ENCODE peak calls at places on chromosomes 11 and 22, in nine cellular contexts. W is GM12878, F is HepG2, S is upper lobe of left lung, R is stomach, Q is sigmoid colon, T is transverse colon, D is ovary, M is K562. X is an unnamed sample. For H3K36me3 and H3K4me1, the result is how much of the 10 kb centered on the place peaks cover.

GRCh38 chr11:30825723-30826122 is 239.6 kb upstream of the MPPED2 start:
- DNase-seq in W (no peak), F (no peak), S (no peak), R (no peak), Q (peak), T (no peak), D (no peak), M (no peak), X (no peak)

GRCh38 chr11:62501432-62501891 is 45.1 kb downstream of the AHNAK start:
- DNase-seq in W (no peak), F (peak), S (peak), R (peak), Q (peak), T (no peak), D (no peak), M (no peak), X (peak)

GRCh38 chr22:31627223-31627731 is 34.7 kb downstream of the PISD start:
- DNase-seq in W (no peak), F (peak), S (no peak), R (peak), Q (no peak), T (no peak), D (peak), M (peak), X (no peak)

GRCh38 chr11:78156081-78156844 is 16.8 kb upstream of the ALG8 start:
- DNase-seq in W (no peak), F (peak), S (no peak), R (no peak), Q (no peak), T (no peak), D (no peak), M (no peak), X (no peak)

GRCh38 chr22:50735739-50736030 is 2.3 kb upstream of the ACR start:
- DNase-seq in W (no peak), F (no peak), S (no peak), R (no peak), Q (peak), T (no peak), D (no peak), M (no peak), X (no peak)

GRCh38 chr11:10895285-10895684 is 37.4 kb upstream of the ZBED5 start:
- DNase-seq in W (no peak), F (no peak), S (no peak), R (no peak), Q (no peak), T (no peak), D (no peak), M (no peak), X (no peak)

GRCh38 chr11:48182860-48183526 is 33.6 kb upstream of the OR4B1 start:
- DNase-seq in W (no peak), F (no peak), S (no peak), R (no peak), Q (no peak), T (no peak), D (no peak), M (no peak), X (no peak)

GRCh38 chr22:48538291-48538820 is 1289.3 kb downstream of the BRD1 start:
- DNase-seq in W (no peak), F (no peak), S (no peak), R (no peak), Q (no peak), T (no peak), D (no peak), M (no peak), X (no peak)

GRCh38 chr11:66293777-66294625 is 2.3 kb downstream of the TMEM151A start:
- DNase-seq in W (no peak), F (no peak), S (no peak), R (no peak), Q (no peak), T (no peak), D (peak), M (no peak), X (no peak)

GRCh38 chr11:115939104-115939503 is 434.9 kb upstream of the CADM1 start:
- DNase-seq in W (no peak), F (no peak), S (no peak), R (no peak), Q (no peak), T (no peak), D (no peak), M (no peak), X (no peak)

GRCh38 chr22:44067901-44068300 is 43.8 kb downstream of the PARVB start:
- DNase-seq in W (no peak), F (no peak), S (no peak), R (no peak), Q (no peak), T (no peak), D (no peak), M (no peak), X (no peak)

GRCh38 chr22:19765477-19766234 is 5.1 kb downstream of the TBX1 start:
- DNase-seq in W (no peak), F (no peak), S (no peak), R (no peak), Q (no peak), T (no peak), D (no peak), M (peak), X (no peak)

GRCh38 chr11:5369793-5370192 is 13.8 kb upstream of the OR51M1 start:
- DNase-seq in W (no peak), F (no peak), S (no peak), R (no peak), Q (no peak), T (no peak), D (no peak), M (no peak), X (no peak)

GRCh38 chr11:11849127-11849746 is 7.5 kb downstream of the USP47 start:
- DNase-seq in W (peak), F (peak), S (peak), R (peak), Q (no peak), T (peak), D (no peak), M (peak), X (peak)

GRCh38 chr11:111186308-111186967 is 59.1 kb upstream of the POU2AF2 start:
- DNase-seq in W (no peak), F (no peak), S (no peak), R (no peak), Q (no peak), T (no peak), D (no peak), M (no peak), X (no peak)

GRCh38 chr11:110131386-110132123 is 38.4 kb downstream of the ZC3H12C start:
- DNase-seq in W (no peak), F (no peak), S (no peak), R (no peak), Q (no peak), T (no peak), D (no peak), M (no peak), X (no peak)

GRCh38 chr11:117837070-117837776 is 12.7 kb upstream of the FXYD2 start:
- DNase-seq in W (no peak), F (no peak), S (peak), R (peak), Q (peak), T (peak), D (peak), M (no peak), X (no peak)

GRCh38 chr11:47606731-47607130 is 12.5 kb upstream of the C1QTNF4 start:
- DNase-seq in W (no peak), F (no peak), S (no peak), R (no peak), Q (no peak), T (no peak), D (no peak), M (no peak), X (no peak)

GRCh38 chr11:70067036-70067435 is 11.1 kb upstream of the ANO1 start:
- DNase-seq in W (no peak), F (no peak), S (no peak), R (no peak), Q (peak), T (no peak), D (no peak), M (no peak), X (no peak)

GRCh38 chr22:43042101-43042780 is 27.3 kb upstream of the PACSIN2 start:
- DNase-seq in W (no peak), F (no peak), S (no peak), R (no peak), Q (no peak), T (no peak), D (no peak), M (no peak), X (no peak)

GRCh38 chr22:49153921-49154320 is 673.8 kb downstream of the BRD1 start:
- DNase-seq in W (no peak), F (no peak), S (no peak), R (no peak), Q (no peak), T (no peak), D (no peak), M (no peak), X (no peak)

GRCh38 chr11:65445101-65445603 is 22.6 kb downstream of the NEAT1 start:
- DNase-seq in W (no peak), F (no peak), S (peak), R (no peak), Q (no peak), T (no peak), D (no peak), M (no peak), X (no peak)

GRCh38 chr11:73266644-73267015 is 5.5 kb upstream of the P2RY6 start:
- DNase-seq in W (no peak), F (no peak), S (no peak), R (peak), Q (peak), T (no peak), D (no peak), M (no peak), X (no peak)

GRCh38 chr11:126191379-126192073 is 19.9 kb downstream of the RPUSD4 start:
- DNase-seq in W (no peak), F (no peak), S (no peak), R (no peak), Q (no peak), T (no peak), D (no peak), M (no peak), X (no peak)

GRCh38 chr11:119316017-119316728 is 757 bp downstream of the MCAM start:
- DNase-seq in W (no peak), F (no peak), S (no peak), R (no peak), Q (peak), T (no peak), D (peak), M (peak), X (no peak)
- TF ChIP-seq EP300 in W (no peak), F (no peak), S (no peak), R (no peak), Q (no peak), T (no peak), D (no peak), M (no peak), X (no peak)

GRCh38 chr11:46308632-46309419 is 31.4 kb downstream of the CREB3L1 start:
- DNase-seq in W (no peak), F (peak), S (peak), R (peak), Q (peak), T (peak), D (peak), M (peak), X (peak)
- H3K36me3 ChIP-seq in W (under half), F (under half), S (under half), R (half or more), Q (under half), T (under half), D (under half), M (under half), X (under half)

DNA sequence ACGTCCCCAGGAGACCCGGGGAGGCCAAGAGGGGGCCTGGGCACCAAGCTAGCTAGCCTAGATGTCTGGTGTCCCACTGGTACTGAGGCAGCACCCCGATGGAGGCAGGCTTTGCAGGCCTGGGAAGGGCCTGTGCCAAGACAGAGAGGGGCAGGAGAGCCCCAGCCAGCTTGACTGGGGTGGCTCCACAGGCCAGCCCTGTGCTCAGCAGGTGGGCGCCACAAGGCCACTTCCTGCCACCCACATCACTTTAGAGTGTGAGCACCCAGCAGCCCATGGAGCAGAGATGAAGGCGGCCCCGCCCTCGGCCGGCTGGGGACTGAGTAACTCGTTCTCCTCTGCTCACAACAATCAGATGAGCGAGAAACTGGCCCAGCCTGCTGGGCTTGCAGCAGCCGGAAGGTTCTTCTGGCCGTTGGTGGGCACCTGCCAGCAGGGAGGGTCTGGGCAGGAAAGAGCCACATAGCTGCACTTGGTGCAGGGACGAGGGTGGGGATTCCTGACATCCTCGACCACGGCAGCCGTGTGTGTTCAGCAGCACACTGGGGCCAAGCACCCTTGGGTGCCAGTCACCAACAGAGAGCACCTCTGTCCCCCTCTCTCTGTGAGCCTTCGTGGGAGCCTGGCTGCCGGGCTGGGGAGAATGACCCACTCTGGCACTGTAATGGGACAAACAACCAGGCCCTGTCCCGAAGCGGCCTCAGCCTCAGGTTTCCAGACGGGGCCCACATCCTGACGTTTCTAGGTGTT is 7.6 kb downstream of the OSBPL5 start:
- DNase-seq in W (no peak), F (no peak), S (no peak), R (no peak), Q (peak), T (no peak), D (peak), M (no peak), X (no peak)
- H3K4me1 ChIP-seq in W (under half), F (under half), S (half or more), R (half or more), Q (half or more), T (half or more), D (under half), M (half or more), X (under half)

GRCh38 chr22:45142376-45142775 is 21.3 kb upstream of the NUP50 start:
- DNase-seq in W (no peak), F (no peak), S (no peak), R (no peak), Q (no peak), T (no peak), D (no peak), M (no peak), X (no peak)

GRCh38 chr22:45131749-45132148 is 32.0 kb upstream of the NUP50 start:
- DNase-seq in W (no peak), F (no peak), S (peak), R (no peak), Q (no peak), T (peak), D (no peak), M (no peak), X (no peak)

GRCh38 chr22:45134313-45134712 is 29.4 kb upstream of the NUP50 start:
- DNase-seq in W (no peak), F (no peak), S (no peak), R (no peak), Q (no peak), T (no peak), D (no peak), M (no peak), X (no peak)

GRCh38 chr22:45139693-45140092 is 24.0 kb upstream of the NUP50 start:
- DNase-seq in W (no peak), F (no peak), S (no peak), R (no peak), Q (no peak), T (no peak), D (no peak), M (no peak), X (no peak)

DNA sequence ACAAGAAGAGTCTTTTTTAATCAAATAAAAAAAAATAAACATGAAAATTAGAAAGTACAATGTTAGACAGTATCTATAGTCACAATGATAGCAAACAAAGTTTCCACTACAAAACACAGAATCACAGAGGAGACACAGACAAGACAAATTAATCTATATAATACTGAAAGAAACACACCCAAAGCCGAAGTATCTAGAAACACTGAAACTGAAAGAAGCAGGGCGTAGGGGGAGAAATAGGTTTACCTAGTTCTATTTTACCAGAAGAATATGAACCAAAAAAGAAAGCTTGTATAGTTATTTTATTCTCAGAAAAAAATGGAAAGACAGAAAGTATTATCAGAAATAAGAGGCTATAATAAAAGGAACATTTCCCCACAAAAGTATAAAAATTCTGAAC is 27.1 kb upstream of the NUP50 start:
- DNase-seq in W (no peak), F (no peak), S (no peak), R (no peak), Q (no peak), T (no peak), D (no peak), M (no peak), X (no peak)
- TF ChIP-seq EP300 in W (no peak), F (no peak), S (no peak), R (no peak), Q (no peak), T (no peak), D (no peak), M (no peak), X (no peak)

DNA sequence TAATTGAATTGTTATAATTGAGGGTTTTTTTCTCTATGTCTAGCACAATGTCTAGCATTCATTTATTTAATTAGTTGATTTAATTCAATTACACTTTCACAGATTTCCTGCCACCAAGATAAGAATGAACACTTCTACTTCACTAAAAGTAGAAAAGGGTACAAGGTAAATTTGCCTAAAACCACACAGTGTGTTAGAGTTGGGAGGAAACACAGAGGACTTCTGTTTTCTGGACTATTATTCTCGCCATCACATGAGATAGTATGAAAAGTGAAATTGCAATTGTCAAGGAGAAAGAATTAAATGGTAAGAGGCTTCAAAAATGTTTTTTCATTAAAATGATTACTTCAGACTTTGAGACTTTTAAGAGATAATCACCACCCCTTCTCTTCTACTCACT is 109.5 kb downstream of the ETS1 start:
- DNase-seq in W (no peak), F (no peak), S (no peak), R (no peak), Q (no peak), T (no peak), D (no peak), M (no peak), X (no peak)
- H3K36me3 ChIP-seq in W (under half), F (under half), S (under half), R (under half), Q (under half), T (under half), D (under half), M (under half), X (under half)

GRCh38 chr11:2211113-2211971 is 39.7 kb upstream of the TH start:
- DNase-seq in W (no peak), F (peak), S (peak), R (peak), Q (peak), T (peak), D (peak), M (no peak), X (no peak)
- H3K4me1 ChIP-seq in W (under half), F (half or more), S (under half), R (under half), Q (under half), T (under half), D (under half), M (under half), X (under half)

DNA sequence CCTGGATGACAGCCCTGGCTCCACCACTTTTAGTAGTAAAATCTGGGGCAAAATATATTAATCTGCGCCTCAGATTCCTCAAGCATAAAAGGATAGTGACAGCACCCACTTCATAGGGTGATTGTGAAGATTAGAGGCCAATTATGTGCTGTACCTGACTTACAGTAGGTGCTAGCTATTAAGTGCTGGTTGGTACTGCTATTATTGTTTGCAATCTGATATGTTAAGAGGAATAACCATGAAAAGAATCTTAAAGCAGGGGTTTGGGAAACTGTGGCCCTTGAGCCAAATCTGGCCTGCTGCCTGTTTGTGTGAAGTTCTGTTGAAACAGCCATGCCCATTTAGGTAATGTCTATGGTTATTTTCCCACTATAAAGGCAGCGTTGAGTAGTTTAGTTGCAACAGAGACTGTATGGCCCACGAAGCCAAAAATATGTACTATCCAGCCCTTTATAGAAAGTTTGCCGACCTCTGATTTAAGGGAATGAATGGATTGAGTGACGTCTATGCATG is 44.7 kb upstream of the MN1 start:
- DNase-seq in W (no peak), F (no peak), S (peak), R (no peak), Q (no peak), T (no peak), D (no peak), M (no peak), X (no peak)
- TF ChIP-seq EP300 in W (no peak), F (no peak), S (no peak), R (no peak), Q (no peak), T (no peak), D (no peak), M (no peak), X (no peak)

X was measured in tibial nerve.